ENCODE peak calls at places on chromosomes 5 and 9, in ten cellular contexts. L is CD4-positive, alpha-beta memory T cell; P is heart left ventricle; W is GM23248; M is ovary; A is psoas muscle; E is endodermal cell; Q is tibial nerve; U is transverse colon; F is left ventricle myocardium inferior. N is an unnamed sample. For H3K9me3, the result is how much of the 10 kb centered on the place peaks cover.

GRCh38 chr9:13279284-13280162 is at the start of gene MPDZ:
- DNase-seq in L (no peak), P (peak), W (peak), M (peak), A (peak), E (peak), Q (peak), U (peak), F (peak), N (peak)

GRCh38 chr5:86757824-86758223 is 140.1 kb downstream of the COX7C start:
- DNase-seq in L (no peak), P (no peak), W (no peak), M (no peak), A (no peak), E (no peak), Q (no peak), U (no peak), F (no peak), N (no peak)

GRCh38 chr9:113528088-113528487 is 64.6 kb downstream of the RGS3 start:
- DNase-seq in L (no peak), P (peak), W (no peak), M (no peak), A (no peak), E (no peak), Q (no peak), U (peak), F (no peak), N (no peak)

GRCh38 chr9:33351547-33351946 is 50.8 kb downstream of the AQP7 start:
- DNase-seq in L (no peak), P (no peak), W (no peak), M (no peak), A (no peak), E (no peak), Q (no peak), U (no peak), F (no peak), N (no peak)

GRCh38 chr9:31321686-31322085 is 1062.8 kb upstream of the ACO1 start:
- DNase-seq in L (no peak), P (no peak), W (no peak), M (no peak), A (no peak), E (no peak), Q (no peak), U (no peak), F (no peak), N (no peak)

GRCh38 chr5:147188200-147189108 is 46.4 kb upstream of the STK32A start:
- DNase-seq in L (peak), P (no peak), W (peak), M (peak), A (no peak), E (peak), Q (peak), U (peak), F (no peak), N (peak)

GRCh38 chr9:27368317-27368985 is 71.5 kb upstream of the EQTN start:
- DNase-seq in L (no peak), P (no peak), W (peak), M (peak), A (no peak), E (peak), Q (peak), U (no peak), F (peak), N (no peak)

GRCh38 chr9:34628656-34629491 is at the start of gene ARID3C:
- DNase-seq in L (peak), P (no peak), W (peak), M (no peak), A (no peak), E (peak), Q (no peak), U (peak), F (no peak), N (peak)

GRCh38 chr9:13567833-13568232 is 288.3 kb upstream of the MPDZ start:
- DNase-seq in L (no peak), P (no peak), W (peak), M (no peak), A (no peak), E (no peak), Q (no peak), U (no peak), F (no peak), N (no peak)

GRCh38 chr5:155278524-155278923 is 265.0 kb downstream of the KIF4B start:
- DNase-seq in L (no peak), P (peak), W (no peak), M (no peak), A (no peak), E (no peak), Q (no peak), U (no peak), F (no peak), N (no peak)

GRCh38 chr5:98905857-98906688 is 22.7 kb downstream of the CHD1 start:
- DNase-seq in L (peak), P (no peak), W (peak), M (no peak), A (no peak), E (no peak), Q (no peak), U (no peak), F (no peak), N (no peak)

GRCh38 chr5:76692651-76693050 is 23.3 kb upstream of the F2R start:
- DNase-seq in L (no peak), P (no peak), W (no peak), M (no peak), A (no peak), E (no peak), Q (no peak), U (no peak), F (no peak), N (no peak)

GRCh38 chr5:141345327-141345726 is 1.7 kb downstream of the PCDHGA3 start:
- DNase-seq in L (no peak), P (peak), W (no peak), M (no peak), A (no peak), E (no peak), Q (no peak), U (no peak), F (no peak), N (no peak)
- H3K9me3 ChIP-seq in L (under half), P (half or more), W (under half), M (under half), A (under half), E (half or more), Q (half or more), U (under half), F (half or more), N (under half)

GRCh38 chr9:106875548-106875947 is 12.6 kb downstream of the ZNF462 start:
- DNase-seq in L (no peak), P (no peak), W (no peak), M (no peak), A (no peak), E (no peak), Q (no peak), U (no peak), F (no peak), N (no peak)
- H3K27ac ChIP-seq in L (no peak), P (no peak), W (no peak), M (no peak), A (peak), E (no peak), Q (peak), U (no peak), F (peak), N (no peak)

DNA sequence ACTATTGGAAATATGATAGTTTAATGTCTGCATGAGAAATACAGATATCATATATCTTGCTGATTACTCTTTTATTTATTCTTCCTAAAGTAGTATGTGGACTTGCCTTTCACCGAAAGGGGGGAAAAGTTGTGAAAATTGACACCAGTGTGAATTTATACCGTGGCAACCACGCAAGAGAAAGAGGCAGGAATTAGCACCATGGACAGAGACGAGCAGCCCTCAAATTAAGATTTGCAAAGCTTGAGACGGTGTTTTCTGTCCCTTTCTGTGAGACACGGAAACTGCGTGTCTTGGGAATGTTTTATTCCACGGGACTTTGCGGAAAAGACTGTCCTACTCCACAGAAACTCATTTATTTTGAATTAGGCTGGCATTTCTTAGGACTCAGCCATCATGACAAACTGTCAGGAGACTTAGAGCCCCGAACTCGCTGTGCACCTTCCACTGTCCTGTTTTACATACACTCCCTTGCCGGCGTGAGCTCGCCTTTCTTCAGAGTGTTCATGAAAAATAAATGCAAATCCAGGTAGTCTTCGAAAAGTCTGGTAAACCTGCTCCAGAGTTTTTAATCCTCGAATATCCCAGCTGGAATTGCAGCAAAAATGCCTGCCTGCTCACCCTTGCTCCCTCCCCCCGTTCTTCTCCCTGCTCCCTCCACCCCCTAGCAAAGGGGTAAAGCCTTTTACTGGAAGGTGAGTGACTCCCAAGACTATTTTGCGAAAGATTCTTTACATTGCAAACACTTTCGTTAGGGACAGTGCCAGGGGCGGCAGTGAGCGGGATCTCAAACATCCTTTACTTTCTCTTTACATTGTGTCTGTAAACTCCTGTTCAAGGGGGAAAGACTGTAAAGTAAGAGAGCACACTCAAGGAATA is 3.8 kb upstream of the ELAVL2 start:
- DNase-seq in L (no peak), P (no peak), W (peak), M (no peak), A (no peak), E (peak), Q (no peak), U (no peak), F (no peak), N (no peak)
- H3K4me3 ChIP-seq in L (no peak), P (no peak), W (no peak), M (no peak), A (no peak), E (peak), Q (no peak), U (no peak), F (no peak), N (no peak)

GRCh38 chr9:137972355-137972987 is 94.9 kb downstream of the CACNA1B start:
- DNase-seq in L (no peak), P (no peak), W (no peak), M (no peak), A (no peak), E (peak), Q (no peak), U (no peak), F (no peak), N (peak)

GRCh38 chr9:137970098-137970497 is 92.5 kb downstream of the CACNA1B start:
- DNase-seq in L (no peak), P (no peak), W (no peak), M (no peak), A (no peak), E (no peak), Q (no peak), U (no peak), F (no peak), N (peak)

GRCh38 chr9:137969685-137970084 is 92.1 kb downstream of the CACNA1B start:
- DNase-seq in L (no peak), P (no peak), W (no peak), M (no peak), A (no peak), E (no peak), Q (no peak), U (no peak), F (no peak), N (peak)

GRCh38 chr9:137971477-137972138 is 94.0 kb downstream of the CACNA1B start:
- DNase-seq in L (no peak), P (no peak), W (no peak), M (no peak), A (no peak), E (peak), Q (no peak), U (no peak), F (no peak), N (peak)

DNA sequence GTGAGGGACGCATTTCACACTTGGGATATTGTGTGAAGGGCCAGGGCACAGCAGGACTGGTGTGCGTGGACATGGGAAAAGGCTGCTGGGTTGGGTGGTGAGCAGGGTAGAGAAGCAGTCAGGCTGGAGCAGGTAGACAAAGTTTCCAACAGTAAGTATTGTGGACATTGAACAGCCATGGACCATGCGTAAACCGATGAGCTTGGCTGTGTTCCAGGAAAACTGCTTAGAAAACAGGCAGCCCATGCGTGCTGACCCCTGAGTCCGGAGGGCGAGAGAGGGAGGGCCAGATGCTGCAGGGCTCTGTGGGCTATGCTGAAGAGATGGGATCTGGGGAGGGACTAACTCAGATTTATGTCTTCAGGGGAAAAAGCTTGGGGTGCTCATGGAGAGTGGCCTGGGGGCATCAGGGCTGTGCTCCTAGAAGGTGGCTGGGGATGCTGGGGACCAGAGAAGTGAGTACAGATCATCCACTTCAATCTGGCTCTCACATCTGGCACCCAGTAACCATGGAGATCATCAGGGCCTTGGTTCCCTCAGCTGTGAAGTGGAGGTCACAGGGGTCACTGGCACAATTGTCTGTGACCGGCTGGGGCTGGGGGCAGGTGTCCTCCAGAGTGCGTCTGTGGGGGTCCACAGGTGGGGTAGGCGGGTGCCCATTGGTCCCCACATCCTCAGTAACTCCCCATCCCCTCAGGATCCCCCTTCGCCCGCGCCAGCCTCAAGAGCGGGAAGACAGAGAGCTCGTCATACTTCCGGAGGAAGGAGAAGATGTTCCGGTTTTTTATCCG is 93.3 kb downstream of the CACNA1B start:
- DNase-seq in L (no peak), P (no peak), W (no peak), M (no peak), A (no peak), E (no peak), Q (no peak), U (no peak), F (no peak), N (peak)
- H3K9me3 ChIP-seq in L (under half), P (under half), W (under half), M (under half), A (under half), E (under half), Q (under half), U (under half), F (under half), N (under half)